ENCODE peak calls at places on chromosomes 7 and 10, in six cellular contexts. One of them, this sample, is unnamed.

GRCh38 chr7:112168915-112169314 is 37.3 kb downstream of the DOCK4 start:
- DNase-seq in IMR-90: no peak
- DNase-seq in psoas muscle: no peak
- DNase-seq in suprapubic skin: no peak
- DNase-seq in Peyer's patch: no peak
- DNase-seq in esophagus muscularis mucosa: no peak
- DNase-seq in this sample: no peak

GRCh38 chr10:76881477-76882220 is 756.0 kb downstream of the KCNMA1 start:
- DNase-seq in IMR-90: peak
- DNase-seq in psoas muscle: no peak
- DNase-seq in suprapubic skin: no peak
- DNase-seq in Peyer's patch: no peak
- DNase-seq in esophagus muscularis mucosa: no peak
- DNase-seq in this sample: no peak

GRCh38 chr10:15313844-15314243 is 57.2 kb downstream of the FAM171A1 start:
- DNase-seq in IMR-90: no peak
- DNase-seq in psoas muscle: no peak
- DNase-seq in suprapubic skin: no peak
- DNase-seq in Peyer's patch: no peak
- DNase-seq in esophagus muscularis mucosa: no peak
- DNase-seq in this sample: no peak

GRCh38 chr10:87740232-87740631 is 77.8 kb downstream of the ATAD1 start:
- DNase-seq in IMR-90: peak
- DNase-seq in psoas muscle: no peak
- DNase-seq in suprapubic skin: no peak
- DNase-seq in Peyer's patch: no peak
- DNase-seq in esophagus muscularis mucosa: no peak
- DNase-seq in this sample: no peak

GRCh38 chr10:35568483-35569015 is 36.6 kb upstream of the GJD4 start:
- DNase-seq in IMR-90: no peak
- DNase-seq in psoas muscle: no peak
- DNase-seq in suprapubic skin: no peak
- DNase-seq in Peyer's patch: no peak
- DNase-seq in esophagus muscularis mucosa: no peak
- DNase-seq in this sample: no peak

GRCh38 chr10:43689618-43689954 is 40.9 kb upstream of the ZNF32 start:
- DNase-seq in IMR-90: no peak
- DNase-seq in psoas muscle: peak
- DNase-seq in suprapubic skin: peak
- DNase-seq in Peyer's patch: peak
- DNase-seq in esophagus muscularis mucosa: no peak
- DNase-seq in this sample: no peak

GRCh38 chr7:50274361-50274760 is 30.2 kb upstream of the IKZF1 start:
- DNase-seq in IMR-90: no peak
- DNase-seq in psoas muscle: no peak
- DNase-seq in suprapubic skin: no peak
- DNase-seq in Peyer's patch: no peak
- DNase-seq in esophagus muscularis mucosa: no peak
- DNase-seq in this sample: no peak

GRCh38 chr7:32494946-32495297 is 367 bp upstream of the AVL9 start:
- DNase-seq in IMR-90: no peak
- DNase-seq in psoas muscle: no peak
- DNase-seq in suprapubic skin: no peak
- DNase-seq in Peyer's patch: no peak
- DNase-seq in esophagus muscularis mucosa: no peak
- DNase-seq in this sample: no peak

GRCh38 chr7:124073325-124073676 is 40.4 kb upstream of the TMEM229A start:
- DNase-seq in IMR-90: no peak
- DNase-seq in psoas muscle: no peak
- DNase-seq in suprapubic skin: no peak
- DNase-seq in Peyer's patch: no peak
- DNase-seq in esophagus muscularis mucosa: no peak
- DNase-seq in this sample: no peak

GRCh38 chr10:122930140-122930539 is 19.7 kb downstream of the FAM24A start:
- DNase-seq in IMR-90: no peak
- DNase-seq in psoas muscle: no peak
- DNase-seq in suprapubic skin: no peak
- DNase-seq in Peyer's patch: no peak
- DNase-seq in esophagus muscularis mucosa: no peak
- DNase-seq in this sample: no peak

GRCh38 chr7:2359610-2360009 is 5.0 kb downstream of the EIF3B start:
- DNase-seq in IMR-90: no peak
- DNase-seq in psoas muscle: no peak
- DNase-seq in suprapubic skin: no peak
- DNase-seq in Peyer's patch: no peak
- DNase-seq in esophagus muscularis mucosa: no peak
- DNase-seq in this sample: no peak

GRCh38 chr7:2360791-2361190 is 6.2 kb downstream of the EIF3B start:
- DNase-seq in IMR-90: peak
- DNase-seq in psoas muscle: no peak
- DNase-seq in suprapubic skin: no peak
- DNase-seq in Peyer's patch: no peak
- DNase-seq in esophagus muscularis mucosa: no peak
- DNase-seq in this sample: no peak

GRCh38 chr7:2363283-2363682 is 8.7 kb downstream of the EIF3B start:
- DNase-seq in IMR-90: no peak
- DNase-seq in psoas muscle: no peak
- DNase-seq in suprapubic skin: no peak
- DNase-seq in Peyer's patch: no peak
- DNase-seq in esophagus muscularis mucosa: no peak
- DNase-seq in this sample: no peak

GRCh38 chr7:2358968-2359527 is 4.4 kb downstream of the EIF3B start:
- DNase-seq in IMR-90: no peak
- DNase-seq in psoas muscle: no peak
- DNase-seq in suprapubic skin: no peak
- DNase-seq in Peyer's patch: no peak
- DNase-seq in esophagus muscularis mucosa: no peak
- DNase-seq in this sample: no peak

GRCh38 chr7:2362385-2363088 is 7.9 kb downstream of the EIF3B start:
- DNase-seq in IMR-90: no peak
- DNase-seq in psoas muscle: no peak
- DNase-seq in suprapubic skin: no peak
- DNase-seq in Peyer's patch: no peak
- DNase-seq in esophagus muscularis mucosa: no peak
- DNase-seq in this sample: no peak
- H3K27ac ChIP-seq in IMR-90: no peak
- H3K27ac ChIP-seq in psoas muscle: no peak
- H3K27ac ChIP-seq in suprapubic skin: no peak
- H3K27ac ChIP-seq in Peyer's patch: no peak
- H3K27ac ChIP-seq in esophagus muscularis mucosa: no peak
- H3K27ac ChIP-seq in this sample: no peak

GRCh38 chr10:78717200-78717599 is 351.6 kb upstream of the ZMIZ1 start:
- DNase-seq in IMR-90: peak
- DNase-seq in psoas muscle: peak
- DNase-seq in suprapubic skin: no peak
- DNase-seq in Peyer's patch: no peak
- DNase-seq in esophagus muscularis mucosa: no peak
- DNase-seq in this sample: no peak
- H3K27ac ChIP-seq in IMR-90: peak
- H3K27ac ChIP-seq in psoas muscle: no peak
- H3K27ac ChIP-seq in suprapubic skin: no peak
- H3K27ac ChIP-seq in Peyer's patch: no peak
- H3K27ac ChIP-seq in esophagus muscularis mucosa: no peak
- H3K27ac ChIP-seq in this sample: no peak

GRCh38 chr10:112362833-112363232 is 11.1 kb upstream of the ACSL5 start:
- DNase-seq in IMR-90: no peak
- DNase-seq in psoas muscle: peak
- DNase-seq in suprapubic skin: no peak
- DNase-seq in Peyer's patch: peak
- DNase-seq in esophagus muscularis mucosa: no peak
- DNase-seq in this sample: no peak
- H3K27ac ChIP-seq in IMR-90: no peak
- H3K27ac ChIP-seq in psoas muscle: no peak
- H3K27ac ChIP-seq in suprapubic skin: peak
- H3K27ac ChIP-seq in Peyer's patch: peak
- H3K27ac ChIP-seq in esophagus muscularis mucosa: no peak
- H3K27ac ChIP-seq in this sample: no peak

DNA sequence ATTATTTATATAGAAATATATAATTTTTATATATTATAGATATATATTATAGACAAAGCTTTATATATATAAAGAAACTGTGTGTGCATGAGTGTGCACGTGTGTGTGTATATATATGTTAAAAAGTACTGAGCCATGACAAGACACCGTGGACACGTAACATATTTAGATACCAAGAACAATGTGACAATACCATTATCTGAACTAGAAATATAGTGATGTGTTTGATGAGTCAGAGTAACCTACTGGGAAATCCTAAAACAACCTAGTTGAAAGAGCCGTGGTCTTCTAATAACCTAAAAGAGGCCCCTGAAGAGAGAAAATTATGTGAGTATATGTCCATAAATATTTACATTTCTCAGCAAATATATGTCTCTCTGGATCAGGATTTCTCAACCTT is 50.7 kb upstream of the ITGB8 start:
- DNase-seq in IMR-90: no peak
- DNase-seq in psoas muscle: no peak
- DNase-seq in suprapubic skin: no peak
- DNase-seq in Peyer's patch: no peak
- DNase-seq in esophagus muscularis mucosa: no peak
- DNase-seq in this sample: no peak
- H3K27ac ChIP-seq in IMR-90: no peak
- H3K27ac ChIP-seq in psoas muscle: no peak
- H3K27ac ChIP-seq in suprapubic skin: no peak
- H3K27ac ChIP-seq in Peyer's patch: no peak
- H3K27ac ChIP-seq in esophagus muscularis mucosa: no peak
- H3K27ac ChIP-seq in this sample: no peak

GRCh38 chr7:46035166-46035565 is 114.1 kb upstream of the IGFBP3 start:
- DNase-seq in IMR-90: no peak
- DNase-seq in psoas muscle: no peak
- DNase-seq in suprapubic skin: no peak
- DNase-seq in Peyer's patch: no peak
- DNase-seq in esophagus muscularis mucosa: no peak
- DNase-seq in this sample: no peak

GRCh38 chr7:46034056-46034768 is 113.1 kb upstream of the IGFBP3 start:
- DNase-seq in IMR-90: peak
- DNase-seq in psoas muscle: no peak
- DNase-seq in suprapubic skin: no peak
- DNase-seq in Peyer's patch: no peak
- DNase-seq in esophagus muscularis mucosa: no peak
- DNase-seq in this sample: no peak

GRCh38 chr7:46032936-46033335 is 111.9 kb upstream of the IGFBP3 start:
- DNase-seq in IMR-90: peak
- DNase-seq in psoas muscle: no peak
- DNase-seq in suprapubic skin: no peak
- DNase-seq in Peyer's patch: no peak
- DNase-seq in esophagus muscularis mucosa: no peak
- DNase-seq in this sample: no peak

GRCh38 chr7:46032353-46032752 is 111.3 kb upstream of the IGFBP3 start:
- DNase-seq in IMR-90: no peak
- DNase-seq in psoas muscle: no peak
- DNase-seq in suprapubic skin: no peak
- DNase-seq in Peyer's patch: no peak
- DNase-seq in esophagus muscularis mucosa: no peak
- DNase-seq in this sample: no peak

GRCh38 chr7:46033592-46033991 is 112.5 kb upstream of the IGFBP3 start:
- DNase-seq in IMR-90: no peak
- DNase-seq in psoas muscle: no peak
- DNase-seq in suprapubic skin: no peak
- DNase-seq in Peyer's patch: no peak
- DNase-seq in esophagus muscularis mucosa: no peak
- DNase-seq in this sample: no peak
- H3K27ac ChIP-seq in IMR-90: no peak
- H3K27ac ChIP-seq in psoas muscle: no peak
- H3K27ac ChIP-seq in suprapubic skin: no peak
- H3K27ac ChIP-seq in Peyer's patch: no peak
- H3K27ac ChIP-seq in esophagus muscularis mucosa: no peak
- H3K27ac ChIP-seq in this sample: no peak

GRCh38 chr10:47139121-47139520 is 160.9 kb upstream of the GDF10 start:
- DNase-seq in IMR-90: no peak
- DNase-seq in psoas muscle: no peak
- DNase-seq in suprapubic skin: no peak
- DNase-seq in Peyer's patch: no peak
- DNase-seq in esophagus muscularis mucosa: no peak
- DNase-seq in this sample: no peak

GRCh38 chr10:47140752-47141348 is 159.1 kb upstream of the GDF10 start:
- DNase-seq in IMR-90: no peak
- DNase-seq in psoas muscle: no peak
- DNase-seq in suprapubic skin: no peak
- DNase-seq in Peyer's patch: no peak
- DNase-seq in esophagus muscularis mucosa: peak
- DNase-seq in this sample: no peak

GRCh38 chr10:47134166-47134565 is 165.8 kb upstream of the GDF10 start:
- DNase-seq in IMR-90: no peak
- DNase-seq in psoas muscle: no peak
- DNase-seq in suprapubic skin: no peak
- DNase-seq in Peyer's patch: no peak
- DNase-seq in esophagus muscularis mucosa: peak
- DNase-seq in this sample: no peak

GRCh38 chr10:47136866-47137265 is 163.1 kb upstream of the GDF10 start:
- DNase-seq in IMR-90: peak
- DNase-seq in psoas muscle: no peak
- DNase-seq in suprapubic skin: no peak
- DNase-seq in Peyer's patch: no peak
- DNase-seq in esophagus muscularis mucosa: peak
- DNase-seq in this sample: no peak

DNA sequence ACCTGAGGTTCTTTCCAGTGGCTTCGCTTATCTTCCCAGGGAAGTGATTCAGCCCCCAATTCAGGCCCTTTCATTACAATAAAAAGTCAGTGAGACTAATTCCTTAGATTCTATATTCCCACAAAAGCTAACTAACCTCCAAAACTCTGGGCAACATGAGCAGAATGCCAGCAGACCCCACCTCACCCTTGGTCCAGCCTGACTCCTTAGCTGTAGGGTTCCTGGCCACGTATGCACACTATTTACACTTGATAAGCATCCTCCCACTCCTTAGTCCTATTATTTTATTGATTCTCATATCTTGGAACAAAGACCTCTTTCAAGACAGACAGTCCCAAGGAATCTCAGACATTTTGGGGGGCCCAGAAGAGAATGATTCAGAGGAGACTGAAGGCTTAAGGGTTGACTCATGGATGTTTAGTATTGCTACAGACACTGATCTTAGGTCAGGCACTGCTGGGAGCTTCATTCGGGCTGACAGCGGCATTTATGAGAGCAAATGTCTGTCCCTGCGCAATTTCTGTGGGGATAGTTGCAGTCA is 162.6 kb upstream of the GDF10 start:
- DNase-seq in IMR-90: peak
- DNase-seq in psoas muscle: no peak
- DNase-seq in suprapubic skin: no peak
- DNase-seq in Peyer's patch: no peak
- DNase-seq in esophagus muscularis mucosa: peak
- DNase-seq in this sample: no peak
- H3K27ac ChIP-seq in IMR-90: peak
- H3K27ac ChIP-seq in psoas muscle: no peak
- H3K27ac ChIP-seq in suprapubic skin: no peak
- H3K27ac ChIP-seq in Peyer's patch: no peak
- H3K27ac ChIP-seq in esophagus muscularis mucosa: no peak
- H3K27ac ChIP-seq in this sample: no peak

GRCh38 chr10:119396709-119397071 is 145.8 kb downstream of the RGS10 start:
- DNase-seq in IMR-90: no peak
- DNase-seq in psoas muscle: no peak
- DNase-seq in suprapubic skin: no peak
- DNase-seq in Peyer's patch: no peak
- DNase-seq in esophagus muscularis mucosa: no peak
- DNase-seq in this sample: no peak
- H3K27ac ChIP-seq in IMR-90: no peak
- H3K27ac ChIP-seq in psoas muscle: no peak
- H3K27ac ChIP-seq in suprapubic skin: no peak
- H3K27ac ChIP-seq in Peyer's patch: peak
- H3K27ac ChIP-seq in esophagus muscularis mucosa: no peak
- H3K27ac ChIP-seq in this sample: no peak